ENCODE peak calls at places on chromosome 20, in six cellular contexts. One of them, this sample, is unnamed. For H3K9me3, the result is how much of the 10 kb centered on the place peaks cover.

GRCh38 chr20:32232487-32232886 is 24.8 kb downstream of the POFUT1 start:
- DNase-seq in cardiac muscle cell: no peak
- DNase-seq in spleen: no peak
- DNase-seq in tibial artery: no peak
- DNase-seq in uterus: no peak
- DNase-seq in A673: no peak
- DNase-seq in this sample: no peak

GRCh38 chr20:60132162-60132826 is 174.1 kb downstream of the CDH26 start:
- DNase-seq in cardiac muscle cell: no peak
- DNase-seq in uterus: no peak
- DNase-seq in spleen: no peak
- DNase-seq in tibial artery: no peak
- DNase-seq in A673: no peak
- DNase-seq in this sample: no peak

GRCh38 chr20:50580016-50580747 is 70.0 kb downstream of the PTPN1 start:
- DNase-seq in uterus: peak
- DNase-seq in A673: peak
- DNase-seq in cardiac muscle cell: peak
- DNase-seq in tibial artery: peak
- DNase-seq in spleen: peak
- DNase-seq in this sample: peak

GRCh38 chr20:48205786-48206185 is 420.5 kb upstream of the SULF2 start:
- DNase-seq in uterus: no peak
- DNase-seq in tibial artery: no peak
- DNase-seq in cardiac muscle cell: no peak
- DNase-seq in spleen: no peak
- DNase-seq in A673: no peak
- DNase-seq in this sample: no peak

GRCh38 chr20:59388402-59388801 is 88.0 kb downstream of the EDN3 start:
- DNase-seq in tibial artery: no peak
- DNase-seq in cardiac muscle cell: no peak
- DNase-seq in A673: no peak
- DNase-seq in spleen: no peak
- DNase-seq in uterus: no peak
- DNase-seq in this sample: no peak

GRCh38 chr20:2859330-2860121 is 13.8 kb upstream of the PTPRA start:
- DNase-seq in tibial artery: no peak
- DNase-seq in A673: no peak
- DNase-seq in cardiac muscle cell: peak
- DNase-seq in uterus: no peak
- DNase-seq in spleen: no peak
- DNase-seq in this sample: no peak

GRCh38 chr20:34397096-34397495 is 34.0 kb downstream of the ITCH start:
- DNase-seq in tibial artery: no peak
- DNase-seq in cardiac muscle cell: no peak
- DNase-seq in A673: no peak
- DNase-seq in uterus: no peak
- DNase-seq in spleen: no peak
- DNase-seq in this sample: no peak

GRCh38 chr20:18712877-18713276 is 100.7 kb upstream of the SCP2D1 start:
- DNase-seq in cardiac muscle cell: no peak
- DNase-seq in spleen: no peak
- DNase-seq in tibial artery: no peak
- DNase-seq in A673: no peak
- DNase-seq in uterus: no peak
- DNase-seq in this sample: no peak

GRCh38 chr20:51022803-51023616 is at the start of gene KCNG1:
- DNase-seq in cardiac muscle cell: peak
- DNase-seq in spleen: peak
- DNase-seq in uterus: peak
- DNase-seq in tibial artery: no peak
- DNase-seq in A673: peak
- DNase-seq in this sample: peak

GRCh38 chr20:63319164-63320040 is 26.4 kb downstream of the COL20A1 start:
- DNase-seq in tibial artery: peak
- DNase-seq in spleen: no peak
- DNase-seq in cardiac muscle cell: no peak
- DNase-seq in uterus: no peak
- DNase-seq in A673: no peak
- DNase-seq in this sample: no peak

GRCh38 chr20:50919567-50919966 is 11.7 kb downstream of the ADNP start:
- DNase-seq in spleen: no peak
- DNase-seq in tibial artery: peak
- DNase-seq in cardiac muscle cell: peak
- DNase-seq in uterus: peak
- DNase-seq in A673: peak
- DNase-seq in this sample: peak

GRCh38 chr20:5056801-5057599 is 55.7 kb upstream of the SLC23A2 start:
- DNase-seq in A673: peak
- DNase-seq in tibial artery: peak
- DNase-seq in cardiac muscle cell: peak
- DNase-seq in uterus: no peak
- DNase-seq in spleen: peak
- DNase-seq in this sample: peak

GRCh38 chr20:44600758-44601562 is 18.6 kb downstream of the PKIG start:
- DNase-seq in spleen: peak
- DNase-seq in tibial artery: peak
- DNase-seq in cardiac muscle cell: no peak
- DNase-seq in uterus: no peak
- DNase-seq in A673: no peak
- DNase-seq in this sample: no peak
- H3K4me3 ChIP-seq in spleen: no peak
- H3K4me3 ChIP-seq in tibial artery: peak
- H3K4me3 ChIP-seq in cardiac muscle cell: no peak
- H3K4me3 ChIP-seq in uterus: no peak
- H3K4me3 ChIP-seq in A673: no peak
- H3K4me3 ChIP-seq in this sample: no peak

DNA sequence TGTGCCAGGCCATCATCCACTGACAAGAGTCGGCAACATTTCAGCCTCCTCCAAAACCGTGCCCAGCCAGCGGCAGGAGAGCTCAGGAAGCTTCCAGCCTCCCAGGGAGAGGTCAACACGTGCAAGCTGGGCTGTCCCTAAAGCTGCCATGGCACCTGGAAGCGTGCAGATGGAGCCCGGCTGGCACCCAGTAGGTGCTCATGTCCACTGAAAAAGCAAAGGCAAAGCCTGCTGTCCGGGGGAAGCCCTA is 14.4 kb upstream of the TLDC2 start:
- DNase-seq in spleen: peak
- DNase-seq in A673: no peak
- DNase-seq in uterus: no peak
- DNase-seq in cardiac muscle cell: no peak
- DNase-seq in tibial artery: no peak
- DNase-seq in this sample: no peak
- H3K27ac ChIP-seq in spleen: peak
- H3K27ac ChIP-seq in A673: peak
- H3K27ac ChIP-seq in uterus: peak
- H3K27ac ChIP-seq in cardiac muscle cell: no peak
- H3K27ac ChIP-seq in tibial artery: peak
- H3K27ac ChIP-seq in this sample: no peak

GRCh38 chr20:145877-146276 is 3.5 kb downstream of the DEFB126 start:
- DNase-seq in spleen: no peak
- DNase-seq in A673: no peak
- DNase-seq in cardiac muscle cell: no peak
- DNase-seq in tibial artery: no peak
- DNase-seq in uterus: no peak
- DNase-seq in this sample: no peak
- H3K9me3 ChIP-seq in spleen: under half
- H3K9me3 ChIP-seq in A673: under half
- H3K9me3 ChIP-seq in cardiac muscle cell: under half
- H3K9me3 ChIP-seq in tibial artery: under half
- H3K9me3 ChIP-seq in uterus: under half
- H3K9me3 ChIP-seq in this sample: under half

GRCh38 chr20:6575912-6576391 is 191.5 kb upstream of the BMP2 start:
- DNase-seq in A673: no peak
- DNase-seq in spleen: no peak
- DNase-seq in tibial artery: no peak
- DNase-seq in cardiac muscle cell: peak
- DNase-seq in uterus: no peak
- DNase-seq in this sample: no peak
- H3K4me3 ChIP-seq in A673: no peak
- H3K4me3 ChIP-seq in spleen: no peak
- H3K4me3 ChIP-seq in tibial artery: no peak
- H3K4me3 ChIP-seq in cardiac muscle cell: no peak
- H3K4me3 ChIP-seq in uterus: no peak
- H3K4me3 ChIP-seq in this sample: no peak

This sample was measured in small intestine.